ENCODE peak calls at places on chromosomes 5 and 9, in four cellular contexts. J is neuronal stem cell, R is IMR-90, A is ascending aorta. Y is an unnamed sample. For H3K27me3, H3K36me3 and H3K9me3, the result is how much of the 10 kb centered on the place peaks cover.

GRCh38 chr5:109062669-109063068 is 315.0 kb downstream of the FER start:
- DNase-seq in J (no peak), R (no peak), A (no peak), Y (no peak)

GRCh38 chr5:95667219-95667618 is 15.6 kb downstream of the SPATA9 start:
- DNase-seq in J (no peak), R (no peak), A (no peak), Y (no peak)

GRCh38 chr5:88999853-89000252 is 116.9 kb upstream of the MEF2C start:
- DNase-seq in J (no peak), R (no peak), A (no peak), Y (no peak)

GRCh38 chr9:126692759-126693427 is 79.2 kb downstream of the LMX1B start:
- DNase-seq in J (no peak), R (no peak), A (no peak), Y (no peak)

GRCh38 chr9:132235894-132236661 is 74.2 kb downstream of the NTNG2 start:
- DNase-seq in J (peak), R (peak), A (no peak), Y (peak)

GRCh38 chr5:54764691-54765090 is 220.7 kb downstream of the ESM1 start:
- DNase-seq in J (no peak), R (peak), A (no peak), Y (no peak)

GRCh38 chr5:56987171-56987570 is 35.2 kb upstream of the MIER3 start:
- DNase-seq in J (no peak), R (no peak), A (no peak), Y (no peak)

GRCh38 chr5:140383300-140383699 is 18.3 kb upstream of the ANKHD1 start:
- DNase-seq in J (no peak), R (no peak), A (no peak), Y (no peak)

GRCh38 chr5:88834108-88834462 is 48.9 kb downstream of the MEF2C start:
- DNase-seq in J (no peak), R (no peak), A (no peak), Y (no peak)

GRCh38 chr5:6962256-6962655 is 249.0 kb downstream of the TENT4A start:
- DNase-seq in J (no peak), R (no peak), A (no peak), Y (no peak)

GRCh38 chr5:2752875-2753435 is 1.5 kb upstream of the IRX2 start:
- DNase-seq in J (no peak), R (no peak), A (no peak), Y (no peak)
- H3K27me3 ChIP-seq in J (under half), R (under half), A (under half), Y (under half)

GRCh38 chr5:172055996-172056395 is 49.6 kb upstream of the FBXW11 start:
- DNase-seq in J (no peak), R (no peak), A (no peak), Y (no peak)
- H3K36me3 ChIP-seq in J (under half), R (under half), A (under half), Y (under half)

GRCh38 chr9:112997236-112997941 is 14.6 kb downstream of the ZNF883 start:
- DNase-seq in J (no peak), R (no peak), A (no peak), Y (no peak)
- H3K9me3 ChIP-seq in J (half or more), R (under half), A (half or more), Y (under half)

GRCh38 chr5:3604501-3604900 is 8.9 kb downstream of the IRX1 start:
- DNase-seq in J (no peak), R (no peak), A (no peak), Y (no peak)
- H3K27me3 ChIP-seq in J (under half), R (under half), A (under half), Y (under half)

Y was measured in MG63.